ENCODE peak calls at places on chromosomes 12 and 14, in four cellular contexts. One of them, this sample, is unnamed.

GRCh38 chr14:59337151-59337611 is 128.0 kb downstream of the GPR135 start:
- DNase-seq in K562: no peak
- DNase-seq in SK-N-SH: no peak
- DNase-seq in GM12878: no peak
- DNase-seq in this sample: no peak

GRCh38 chr12:79421236-79421740 is 269.5 kb downstream of the PAWR start:
- DNase-seq in K562: no peak
- DNase-seq in SK-N-SH: no peak
- DNase-seq in GM12878: no peak
- DNase-seq in this sample: no peak

GRCh38 chr14:99910337-99911268 is 117.4 kb downstream of the EML1 start:
- DNase-seq in K562: no peak
- DNase-seq in SK-N-SH: no peak
- DNase-seq in GM12878: no peak
- DNase-seq in this sample: no peak

GRCh38 chr14:65230287-65230728 is 128.0 kb upstream of the MAX start:
- DNase-seq in K562: peak; percentile 36
- DNase-seq in SK-N-SH: peak; percentile 68
- DNase-seq in GM12878: no peak
- DNase-seq in this sample: no peak

GRCh38 chr14:92385561-92385960 is 62.6 kb downstream of the SLC24A4 start:
- DNase-seq in K562: no peak
- DNase-seq in SK-N-SH: no peak
- DNase-seq in GM12878: no peak
- DNase-seq in this sample: no peak

GRCh38 chr14:97634786-97635185 is 837.6 kb downstream of the VRK1 start:
- DNase-seq in K562: no peak
- DNase-seq in SK-N-SH: no peak
- DNase-seq in GM12878: no peak
- DNase-seq in this sample: no peak

GRCh38 chr12:105906545-105906944 is 232.2 kb downstream of the NUAK1 start:
- DNase-seq in K562: no peak
- DNase-seq in SK-N-SH: no peak
- DNase-seq in GM12878: no peak
- DNase-seq in this sample: no peak

GRCh38 chr12:52655720-52656124 is 3.7 kb upstream of the KRT2 start:
- DNase-seq in K562: no peak
- DNase-seq in SK-N-SH: no peak
- DNase-seq in GM12878: no peak
- DNase-seq in this sample: no peak

GRCh38 chr14:75401356-75401755 is 26.5 kb upstream of the JDP2 start:
- DNase-seq in K562: no peak
- DNase-seq in SK-N-SH: no peak
- DNase-seq in GM12878: no peak
- DNase-seq in this sample: no peak

GRCh38 chr12:107320929-107321618 is 227.7 kb upstream of the CRY1 start:
- DNase-seq in K562: no peak
- DNase-seq in SK-N-SH: peak; percentile 57
- DNase-seq in GM12878: no peak
- DNase-seq in this sample: no peak

GRCh38 chr14:59177229-59177628 is 11.2 kb upstream of the DAAM1 start:
- DNase-seq in K562: no peak
- DNase-seq in SK-N-SH: no peak
- DNase-seq in GM12878: no peak
- DNase-seq in this sample: no peak

GRCh38 chr14:33957993-33958392 is 7.1 kb upstream of the EGLN3 start:
- DNase-seq in K562: no peak
- DNase-seq in SK-N-SH: no peak
- DNase-seq in GM12878: no peak
- DNase-seq in this sample: no peak

GRCh38 chr12:127984386-127985055 is 282.4 kb upstream of the TMEM132C start:
- DNase-seq in K562: no peak
- DNase-seq in SK-N-SH: no peak
- DNase-seq in GM12878: no peak
- DNase-seq in this sample: no peak

GRCh38 chr12:74999474-74999873 is 210.2 kb downstream of the KCNC2 start:
- DNase-seq in K562: no peak
- DNase-seq in SK-N-SH: no peak
- DNase-seq in GM12878: no peak
- DNase-seq in this sample: no peak

GRCh38 chr12:107593713-107594381 is 91.8 kb upstream of the PWP1 start:
- DNase-seq in K562: peak; percentile 60
- DNase-seq in SK-N-SH: no peak
- DNase-seq in GM12878: peak; percentile 17
- DNase-seq in this sample: no peak

GRCh38 chr14:51597511-51597920 is 54.2 kb upstream of the FRMD6 start:
- DNase-seq in K562: no peak
- DNase-seq in SK-N-SH: no peak
- DNase-seq in GM12878: no peak
- DNase-seq in this sample: no peak

GRCh38 chr12:83434600-83434999 is 747.9 kb downstream of the TMTC2 start:
- DNase-seq in K562: no peak
- DNase-seq in SK-N-SH: no peak
- DNase-seq in GM12878: no peak
- DNase-seq in this sample: no peak

GRCh38 chr14:75234173-75234855 is 44.3 kb upstream of the FOS start:
- DNase-seq in K562: peak; percentile 42
- DNase-seq in SK-N-SH: no peak
- DNase-seq in GM12878: no peak
- DNase-seq in this sample: no peak

GRCh38 chr14:68297011-68297410 is 477.4 kb downstream of the RAD51B start:
- DNase-seq in K562: no peak
- DNase-seq in SK-N-SH: no peak
- DNase-seq in GM12878: no peak
- DNase-seq in this sample: no peak

GRCh38 chr12:64172143-64172970 is 49.7 kb downstream of the KICS2 start:
- DNase-seq in K562: no peak
- DNase-seq in SK-N-SH: no peak
- DNase-seq in GM12878: no peak
- DNase-seq in this sample: no peak

GRCh38 chr12:114443607-114444421 is 37.9 kb upstream of the TBX5 start:
- DNase-seq in K562: no peak
- DNase-seq in SK-N-SH: no peak
- DNase-seq in GM12878: no peak
- DNase-seq in this sample: no peak

GRCh38 chr14:27608377-27608776 is 1010.5 kb upstream of the NOVA1 start:
- DNase-seq in K562: no peak
- DNase-seq in SK-N-SH: no peak
- DNase-seq in GM12878: no peak
- DNase-seq in this sample: no peak

GRCh38 chr12:15846887-15847286 is 35.3 kb upstream of the STRAP start:
- DNase-seq in K562: no peak
- DNase-seq in SK-N-SH: no peak
- DNase-seq in GM12878: no peak
- DNase-seq in this sample: no peak

GRCh38 chr12:96112733-96113132 is 77.3 kb upstream of the LTA4H start:
- DNase-seq in K562: no peak
- DNase-seq in SK-N-SH: no peak
- DNase-seq in GM12878: no peak
- DNase-seq in this sample: no peak

GRCh38 chr12:96107236-96107635 is 71.8 kb upstream of the LTA4H start:
- DNase-seq in K562: no peak
- DNase-seq in SK-N-SH: peak; percentile 15
- DNase-seq in GM12878: no peak
- DNase-seq in this sample: no peak

GRCh38 chr12:96106137-96106536 is 70.8 kb upstream of the LTA4H start:
- DNase-seq in K562: no peak
- DNase-seq in SK-N-SH: no peak
- DNase-seq in GM12878: no peak
- DNase-seq in this sample: no peak

GRCh38 chr12:96104566-96104965 is 69.2 kb upstream of the LTA4H start:
- DNase-seq in K562: no peak
- DNase-seq in SK-N-SH: no peak
- DNase-seq in GM12878: no peak
- DNase-seq in this sample: no peak

DNA sequence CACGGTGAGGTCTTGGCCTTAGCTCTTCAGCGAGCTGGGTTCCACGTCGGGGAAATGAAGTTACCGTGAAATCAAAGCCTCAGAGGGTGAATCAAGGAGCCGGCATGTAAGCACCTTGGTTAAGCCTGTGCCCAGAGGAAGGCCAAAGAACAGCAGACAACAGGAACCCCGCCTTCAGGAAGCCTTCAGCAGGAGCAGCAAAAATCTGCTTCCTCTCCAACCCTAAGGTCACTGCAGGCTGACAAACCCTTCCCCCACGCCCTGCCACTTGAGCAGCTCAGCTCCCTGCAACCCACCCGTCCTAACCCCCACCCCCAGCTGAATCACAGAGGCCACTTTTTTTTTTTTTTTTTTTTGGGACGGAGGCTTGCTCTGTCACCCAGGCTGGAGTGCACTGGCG is 72.9 kb upstream of the LTA4H start:
- DNase-seq in K562: no peak
- DNase-seq in SK-N-SH: no peak
- DNase-seq in GM12878: no peak
- DNase-seq in this sample: no peak
- TF ChIP-seq TAF1 in K562: no peak
- TF ChIP-seq TAF1 in SK-N-SH: no peak
- TF ChIP-seq TAF1 in GM12878: no peak
- TF ChIP-seq TAF1 in this sample: no peak

GRCh38 chr12:98154850-98155249 is 360.5 kb upstream of the TMPO start:
- DNase-seq in K562: no peak
- DNase-seq in SK-N-SH: peak; percentile 26
- DNase-seq in GM12878: no peak
- DNase-seq in this sample: no peak
- TF ChIP-seq TAF1 in K562: no peak
- TF ChIP-seq TAF1 in SK-N-SH: no peak
- TF ChIP-seq TAF1 in GM12878: no peak
- TF ChIP-seq TAF1 in this sample: no peak

DNA sequence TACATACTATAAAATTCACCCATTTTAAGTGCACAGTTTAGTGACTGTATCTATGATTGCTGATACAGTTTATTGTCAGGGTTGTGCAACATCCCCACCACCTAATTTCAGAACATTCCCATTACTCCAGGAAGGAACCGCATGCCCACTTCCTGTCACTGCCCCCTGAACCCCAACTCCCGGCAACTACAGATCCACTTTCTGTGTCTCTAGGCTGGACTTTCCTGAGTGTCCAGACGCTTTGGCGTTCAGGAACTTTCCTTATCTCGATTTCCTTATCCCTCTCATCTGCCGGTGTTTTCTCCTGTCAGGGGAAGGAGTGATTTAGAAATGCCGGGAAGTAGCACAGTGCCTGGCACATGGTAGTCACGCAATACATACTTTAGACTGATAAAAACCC is 258.4 kb downstream of the PCNX1 start:
- DNase-seq in K562: no peak
- DNase-seq in SK-N-SH: no peak
- DNase-seq in GM12878: no peak
- DNase-seq in this sample: no peak
- TF ChIP-seq TAF1 in K562: no peak
- TF ChIP-seq TAF1 in SK-N-SH: no peak
- TF ChIP-seq TAF1 in GM12878: no peak
- TF ChIP-seq TAF1 in this sample: no peak

DNA sequence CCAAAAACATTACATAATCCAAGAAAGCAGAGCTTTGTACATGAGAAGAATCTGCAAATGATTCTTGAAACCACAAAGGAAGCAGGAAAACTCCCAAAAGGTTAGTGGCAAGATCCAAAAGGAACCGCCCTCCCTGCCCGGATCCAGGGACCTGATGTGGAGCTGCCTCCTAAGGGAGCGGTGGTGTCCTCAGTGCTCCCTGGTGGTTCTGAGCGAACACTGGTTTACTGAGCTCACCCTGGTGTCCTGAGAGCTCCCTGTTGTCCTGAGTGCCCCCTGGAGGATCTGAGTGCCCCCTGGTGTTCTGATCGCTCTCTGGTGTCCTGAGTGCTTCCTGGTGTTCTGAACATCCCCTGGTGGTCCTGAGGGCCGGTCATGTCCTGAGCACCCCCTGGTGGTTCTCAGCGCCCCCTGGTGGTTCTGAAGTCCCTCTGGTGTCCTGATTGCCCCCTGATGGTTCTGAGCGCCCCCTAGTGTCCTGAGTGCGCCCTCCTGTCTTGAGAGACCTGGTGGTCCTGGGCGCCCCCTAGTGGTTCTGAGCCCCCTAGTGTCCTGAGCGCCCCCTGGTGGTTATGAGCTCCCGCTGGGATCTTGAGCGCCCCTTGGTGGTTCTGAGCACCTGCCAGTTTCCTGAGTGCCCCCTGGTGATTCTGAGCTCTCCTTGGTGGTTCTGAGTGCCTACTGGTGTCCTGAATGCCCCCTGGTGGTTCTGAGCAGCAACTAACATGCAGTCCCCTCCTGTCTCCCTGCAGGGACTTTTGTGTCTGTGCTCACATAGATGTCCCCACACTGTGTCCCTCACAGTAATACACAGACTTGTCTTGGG is 891.1 kb downstream of the TMEM121 start:
- DNase-seq in K562: peak; percentile 44
- DNase-seq in SK-N-SH: peak; percentile 65
- DNase-seq in GM12878: peak; percentile 72
- DNase-seq in this sample: peak; percentile 39
- TF ChIP-seq TAF1 in K562: no peak
- TF ChIP-seq TAF1 in SK-N-SH: no peak
- TF ChIP-seq TAF1 in GM12878: no peak
- TF ChIP-seq TAF1 in this sample: no peak

GRCh38 chr12:130954544-130954831 is 781 bp downstream of the ADGRD1 start:
- DNase-seq in K562: no peak
- DNase-seq in SK-N-SH: no peak
- DNase-seq in GM12878: no peak
- DNase-seq in this sample: no peak

GRCh38 chr12:130952106-130952505 is 1.6 kb upstream of the ADGRD1 start:
- DNase-seq in K562: no peak
- DNase-seq in SK-N-SH: peak; percentile 75
- DNase-seq in GM12878: no peak
- DNase-seq in this sample: no peak

GRCh38 chr12:130952545-130952954 is 1.2 kb upstream of the ADGRD1 start:
- DNase-seq in K562: peak; percentile 59
- DNase-seq in SK-N-SH: peak; percentile 77
- DNase-seq in GM12878: no peak
- DNase-seq in this sample: no peak

GRCh38 chr12:130955238-130955816 is 1.6 kb downstream of the ADGRD1 start:
- DNase-seq in K562: no peak
- DNase-seq in SK-N-SH: no peak
- DNase-seq in GM12878: no peak
- DNase-seq in this sample: no peak

GRCh38 chr12:130953783-130954543 is at the start of gene ADGRD1:
- DNase-seq in K562: peak; percentile 55
- DNase-seq in SK-N-SH: no peak
- DNase-seq in GM12878: no peak
- DNase-seq in this sample: no peak
- TF ChIP-seq TAF1 in K562: no peak
- TF ChIP-seq TAF1 in SK-N-SH: no peak
- TF ChIP-seq TAF1 in GM12878: peak; percentile 26
- TF ChIP-seq TAF1 in this sample: no peak